ENCODE peak calls at places on chromosomes 16 and 17, in seven cellular contexts. U, F, Q, M, N, L and E are unnamed samples.

GRCh38 chr17:60311936-60312335 is 80.0 kb downstream of the USP32 start:
- DNase-seq in Q (no peak), N (no peak), F (no peak), M (peak; percentile 86), L (no peak), U (no peak), E (no peak)

GRCh38 chr17:67911038-67911782 is 85.1 kb downstream of the C17orf58 start:
- DNase-seq in F (no peak), U (no peak), M (no peak), L (no peak), Q (no peak), N (no peak), E (no peak)

GRCh38 chr16:75131081-75131480 is 14.5 kb upstream of the LDHD start:
- DNase-seq in Q (no peak), L (no peak), M (no peak), N (no peak), U (no peak), F (no peak), E (no peak)

GRCh38 chr16:2086136-2086742 is 38.5 kb downstream of the TSC2 start:
- DNase-seq in N (no peak), L (no peak), Q (no peak), F (no peak), M (no peak), U (no peak), E (no peak)

GRCh38 chr16:3180445-3180878 is 7.5 kb upstream of the OR1F1 start:
- DNase-seq in N (peak; percentile 82), M (no peak), L (no peak), F (no peak), U (no peak), Q (peak; percentile 62), E (no peak)

GRCh38 chr17:80938556-80938955 is 53.1 kb upstream of the CHMP6 start:
- DNase-seq in N (no peak), F (no peak), Q (no peak), U (no peak), M (no peak), L (no peak), E (no peak)

GRCh38 chr17:40471856-40472732 is 28.8 kb downstream of the IGFBP4 start:
- DNase-seq in U (no peak), Q (no peak), N (no peak), L (no peak), F (no peak), M (peak; percentile 53), E (no peak)

GRCh38 chr17:57905875-57906455 is 49.2 kb downstream of the CUEDC1 start:
- DNase-seq in N (no peak), L (no peak), M (no peak), U (no peak), F (no peak), Q (no peak), E (no peak)

GRCh38 chr17:39926588-39927100 is 757 bp downstream of the ORMDL3 start:
- DNase-seq in U (peak; percentile 30), L (peak; percentile 41), Q (no peak), F (peak; percentile 13), N (peak; percentile 20), M (peak; percentile 59), E (no peak)

GRCh38 chr16:49049191-49049590 is 232.4 kb downstream of the CBLN1 start:
- DNase-seq in F (no peak), N (no peak), Q (no peak), M (peak; percentile 14), U (no peak), L (no peak), E (no peak)

GRCh38 chr17:55743103-55743679 is 7.7 kb upstream of the PCTP start:
- DNase-seq in N (peak; percentile 61), M (peak; percentile 25), Q (no peak), U (no peak), F (peak; percentile 15), L (no peak), E (no peak)

GRCh38 chr17:40486513-40487370 is 14.7 kb downstream of the TNS4 start:
- DNase-seq in L (no peak), F (no peak), U (no peak), N (peak; percentile 87), M (peak; percentile 94), Q (peak; percentile 53), E (no peak)

GRCh38 chr17:72539981-72540897 is 419.4 kb downstream of the SOX9 start:
- DNase-seq in N (peak; percentile 90), L (peak; percentile 61), M (peak; percentile 62), Q (peak; percentile 64), F (peak; percentile 75), U (no peak), E (peak; percentile 72)

GRCh38 chr17:4721203-4722135 is 9.8 kb upstream of the MED11 start:
- DNase-seq in N (peak; percentile 84), M (peak; percentile 73), Q (no peak), U (peak; percentile 34), F (no peak), L (no peak), E (no peak)

GRCh38 chr16:83561876-83562275 is 245.9 kb upstream of the HSBP1 start:
- DNase-seq in F (no peak), N (no peak), Q (no peak), M (peak; percentile 27), L (no peak), U (no peak), E (no peak)